ENCODE peak calls at places on chromosomes 13 and 19, in nine cellular contexts. N, V, M, W, U, P, S, R and B are unnamed samples.

GRCh38 chr19:17090501-17091074 is 15.0 kb downstream of the MYO9B start:
- DNase-seq in P (no peak), N (peak), W (peak), U (no peak), M (no peak), R (no peak), S (peak), V (peak), B (no peak)

GRCh38 chr19:13978721-13979191 is 26.4 kb downstream of the DCAF15 start:
- DNase-seq in R (no peak), N (peak), S (no peak), M (no peak), V (no peak), P (peak), W (peak), U (no peak), B (peak)

GRCh38 chr19:29003641-29004409 is 209.1 kb downstream of the UQCRFS1 start:
- DNase-seq in M (no peak), W (no peak), N (no peak), P (no peak), U (peak), V (no peak), R (no peak), S (no peak), B (peak)

GRCh38 chr19:55617426-55617825 is 6.9 kb downstream of the ZNF784 start:
- DNase-seq in V (no peak), S (no peak), R (no peak), U (no peak), W (no peak), P (no peak), M (no peak), N (no peak), B (no peak)

GRCh38 chr13:72754111-72754510 is 26.4 kb downstream of the BORA start:
- DNase-seq in U (no peak), P (no peak), N (no peak), S (no peak), W (no peak), V (no peak), R (no peak), M (no peak), B (no peak)

GRCh38 chr13:49877629-49878218 is 58.4 kb downstream of the SPRYD7 start:
- DNase-seq in M (no peak), P (no peak), V (no peak), N (no peak), S (no peak), R (no peak), W (no peak), U (no peak), B (no peak)

GRCh38 chr19:46823049-46823448 is 27.6 kb downstream of the AP2S1 start:
- DNase-seq in S (no peak), P (no peak), W (no peak), R (no peak), V (no peak), N (no peak), U (no peak), M (no peak), B (no peak)

GRCh38 chr19:31266731-31267130 is 82.5 kb downstream of the TSHZ3 start:
- DNase-seq in W (no peak), N (no peak), V (no peak), P (no peak), M (no peak), S (no peak), U (no peak), R (no peak), B (no peak)

GRCh38 chr19:31586282-31586681 is 237.0 kb upstream of the TSHZ3 start:
- DNase-seq in M (no peak), W (peak), V (no peak), U (no peak), P (no peak), N (no peak), S (no peak), R (no peak), B (no peak)

GRCh38 chr19:7191946-7192691 is 102.1 kb downstream of the INSR start:
- DNase-seq in S (peak), U (peak), M (no peak), N (peak), V (no peak), P (no peak), R (no peak), W (peak), B (no peak)

GRCh38 chr19:29528946-29529645 is 3.3 kb downstream of the VSTM2B start:
- DNase-seq in W (peak), R (peak), U (no peak), P (no peak), M (no peak), V (no peak), N (peak), S (peak), B (peak)

GRCh38 chr19:36999313-36999712 is 78.9 kb upstream of the ZNF420 start:
- DNase-seq in M (no peak), V (no peak), P (no peak), U (no peak), N (no peak), W (no peak), S (no peak), R (no peak), B (no peak)

GRCh38 chr19:28737021-28737525 is 475.9 kb downstream of the UQCRFS1 start:
- DNase-seq in P (no peak), U (peak), S (peak), R (no peak), W (peak), V (no peak), M (no peak), N (no peak), B (peak)

GRCh38 chr13:102707465-102707864 is 12.6 kb upstream of the METTL21C start:
- DNase-seq in P (no peak), W (peak), M (no peak), S (no peak), V (no peak), R (no peak), U (peak), N (no peak), B (no peak)

GRCh38 chr19:3285647-3286176 is 61.3 kb downstream of the CELF5 start:
- DNase-seq in N (peak), P (peak), U (no peak), R (peak), S (no peak), W (no peak), M (no peak), V (no peak), B (peak)

GRCh38 chr19:44657211-44657921 is 13.7 kb downstream of the PVR start:
- DNase-seq in M (peak), P (peak), W (peak), U (peak), V (peak), N (peak), R (peak), S (peak), B (peak)

GRCh38 chr19:13255041-13255718 is 105.0 kb downstream of the IER2 start:
- DNase-seq in P (no peak), W (no peak), U (no peak), S (no peak), N (no peak), M (no peak), R (no peak), V (no peak), B (no peak)

GRCh38 chr19:1355974-1356865 is 27.5 kb upstream of the NDUFS7 start:
- DNase-seq in W (peak), P (no peak), N (no peak), S (no peak), R (no peak), U (peak), M (peak), V (no peak), B (no peak)

GRCh38 chr19:42423462-42424344 is 3.5 kb downstream of the LIPE start:
- DNase-seq in P (peak), V (peak), W (peak), R (peak), M (peak), U (peak), N (peak), S (peak), B (peak)

GRCh38 chr13:21014666-21015170 is 46.7 kb downstream of the LATS2 start:
- DNase-seq in W (peak), M (no peak), U (peak), N (no peak), R (no peak), P (no peak), S (no peak), V (no peak), B (no peak)

GRCh38 chr19:54388001-54388802 is 23.5 kb upstream of the LAIR1 start:
- DNase-seq in M (peak), S (peak), V (peak), P (no peak), W (peak), R (no peak), N (peak), U (no peak), B (peak)